ENCODE peak calls at places on chromosomes 7 and 10, in seven cellular contexts. W is RPMI7951; Y is activated CD8-positive, alpha-beta memory T cell treated with anti-CD3 and anti-CD28 coated beads, Interleukin-2, amount 50 U/mL, for 48 hours; S is activated CD4-positive, CD25-positive, alpha-beta regulatory T cell treated with anti-CD3 and anti-CD28 coated beads, Interleukin-2, amount 50 U/mL, for 72 hours; I is mucosa of descending colon; M is activated T-helper 2 cell treated with anti-CD3 and anti-CD28 coated beads, Interferon-gamma antibody, Interleukin-2, Interleukin-4, amounts not matched to agents 10 μg/mL and 5 μg/mL and 100 μg/mL, durations not matched to agents 14 hours and 24 hours and 36 hours; N is Caki2. T is an unnamed sample.

GRCh38 chr10:5951167-5951711 is 26.1 kb downstream of the IL15RA start:
- DNase-seq in W (peak; percentile 75), Y (no peak), S (no peak), I (no peak), M (no peak), N (peak; percentile 28), T (no peak)

GRCh38 chr7:1747004-1747801 is 77.1 kb downstream of the ELFN1 start:
- DNase-seq in W (no peak), Y (no peak), S (no peak), I (no peak), M (no peak), N (no peak), T (no peak)

GRCh38 chr10:21315321-21316220 is 209.9 kb downstream of the SKIDA1 start:
- DNase-seq in W (peak; percentile 93), Y (no peak), S (no peak), I (no peak), M (no peak), N (peak; percentile 98), T (no peak)

GRCh38 chr10:77877461-77878344 is 48.9 kb downstream of the DLG5 start:
- DNase-seq in W (no peak), Y (peak; percentile 58), S (no peak), I (peak; percentile 35), M (no peak), N (no peak), T (peak; percentile 34)

GRCh38 chr7:147170341-147171012 is 1053.9 kb downstream of the CNTNAP2 start:
- DNase-seq in W (no peak), Y (no peak), S (no peak), I (no peak), M (no peak), N (no peak), T (no peak)

GRCh38 chr7:35975851-35976454 is 175.1 kb downstream of the SEPTIN7 start:
- DNase-seq in W (peak; percentile 72), Y (no peak), S (no peak), I (no peak), M (peak; percentile 26), N (peak; percentile 51), T (peak; percentile 31)

GRCh38 chr7:33452805-33453502 is 323.6 kb downstream of the BBS9 start:
- DNase-seq in W (peak; percentile 18), Y (no peak), S (no peak), I (no peak), M (no peak), N (peak; percentile 12), T (no peak)

GRCh38 chr10:92756233-92757065 is 66.7 kb downstream of the HHEX start:
- DNase-seq in W (peak; percentile 36), Y (no peak), S (no peak), I (no peak), M (no peak), N (no peak), T (peak; percentile 27)

GRCh38 chr10:44569193-44570091 is 184.5 kb upstream of the CXCL12 start:
- DNase-seq in W (peak; percentile 19), Y (no peak), S (no peak), I (no peak), M (no peak), N (no peak), T (no peak)

GRCh38 chr7:118328505-118329211 is 104.2 kb downstream of the ANKRD7 start:
- DNase-seq in W (no peak), Y (no peak), S (no peak), I (no peak), M (no peak), N (no peak), T (no peak)

GRCh38 chr10:6228647-6229046 is 25.9 kb downstream of the PFKFB3 start:
- DNase-seq in W (no peak), Y (no peak), S (no peak), I (no peak), M (no peak), N (no peak), T (no peak)

GRCh38 chr10:397321-398068 is 262.2 kb downstream of the ZMYND11 start:
- DNase-seq in W (no peak), Y (no peak), S (no peak), I (no peak), M (no peak), N (no peak), T (no peak)

GRCh38 chr7:151671514-151671913 is 151.8 kb upstream of the RHEB start:
- DNase-seq in W (no peak), Y (no peak), S (no peak), I (no peak), M (no peak), N (no peak), T (no peak)

GRCh38 chr7:74206589-74207120 is 3.2 kb upstream of the LAT2 start:
- DNase-seq in W (peak; percentile 72), Y (peak; percentile 97), S (peak; percentile 93), I (peak; percentile 92), M (peak; percentile 73), N (peak; percentile 65), T (peak; percentile 92)

T was measured in transverse colon.